ENCODE peak calls at places on chromosomes 3 and 15, in eight cellular contexts. H is heart left ventricle, M is fibroblast of pulmonary artery, Z is endothelial cell, F is left lung, V is astrocyte of the spinal cord, R is OCI-LY7, S is HFF-Myc. J is an unnamed sample.

GRCh38 chr3:38153986-38154608 is 11.2 kb upstream of the OXSR1 start:
- DNase-seq in F (no peak), R (no peak), H (no peak), S (no peak), M (peak; percentile 94), V (no peak), Z (no peak), J (no peak)

GRCh38 chr3:126304704-126305103 is 52.5 kb downstream of the KLF15 start:
- DNase-seq in R (no peak), S (no peak), F (no peak), Z (no peak), M (no peak), H (no peak), V (no peak), J (no peak)

GRCh38 chr3:126424751-126425150 is 30.0 kb downstream of the CFAP100 start:
- DNase-seq in S (no peak), R (no peak), F (no peak), V (no peak), M (no peak), H (no peak), Z (no peak), J (no peak)

GRCh38 chr15:29538110-29538509 is 268.5 kb upstream of the NSMCE3 start:
- DNase-seq in F (no peak), S (no peak), Z (no peak), R (no peak), H (no peak), V (no peak), M (peak; percentile 8), J (no peak)

GRCh38 chr15:52005748-52006701 is 13.0 kb upstream of the MAPK6 start:
- DNase-seq in F (no peak), S (no peak), V (peak; percentile 63), M (peak; percentile 70), Z (no peak), H (no peak), R (no peak), J (no peak)

GRCh38 chr3:162217603-162218002 is 721.0 kb downstream of the OTOL1 start:
- DNase-seq in M (no peak), F (no peak), R (no peak), V (peak; percentile 23), H (no peak), S (peak; percentile 6), Z (no peak), J (no peak)

GRCh38 chr3:135970500-135971116 is 5.1 kb downstream of the PPP2R3A start:
- DNase-seq in V (no peak), F (no peak), M (no peak), Z (no peak), H (no peak), R (no peak), S (no peak), J (no peak)

GRCh38 chr3:58622436-58622835 is 44.1 kb downstream of the FAM3D start:
- DNase-seq in H (no peak), Z (no peak), M (no peak), R (no peak), V (no peak), S (no peak), F (no peak), J (no peak)

GRCh38 chr3:111726788-111727305 is 131.7 kb upstream of the ZBED2 start:
- DNase-seq in S (no peak), V (no peak), R (no peak), H (no peak), M (no peak), F (no peak), Z (no peak), J (no peak)

GRCh38 chr15:26867199-26868007 is 541 bp downstream of the GABRA5 start:
- DNase-seq in R (no peak), F (peak; percentile 64), H (no peak), S (no peak), Z (peak; percentile 22), M (no peak), V (peak; percentile 1), J (no peak)

GRCh38 chr3:59001675-59002074 is 48.1 kb downstream of the CFAP20DC start:
- DNase-seq in Z (no peak), S (no peak), M (no peak), H (no peak), R (no peak), V (no peak), F (no peak), J (no peak)

GRCh38 chr3:169104541-169104940 is 559.0 kb downstream of the MECOM start:
- DNase-seq in H (no peak), M (peak; percentile 69), S (no peak), Z (no peak), F (no peak), R (no peak), V (peak; percentile 88), J (no peak)

GRCh38 chr3:11565072-11565471 is 78.6 kb downstream of the VGLL4 start:
- DNase-seq in V (no peak), M (no peak), F (no peak), Z (no peak), H (peak; percentile 81), S (no peak), R (no peak), J (no peak)

GRCh38 chr3:171824824-171825221 is 14.5 kb upstream of the PLD1 start:
- DNase-seq in M (peak; percentile 55), V (no peak), F (no peak), S (no peak), Z (no peak), H (no peak), R (no peak), J (no peak)

GRCh38 chr15:33963831-33964664 is 4.2 kb upstream of the CHRM5 start:
- DNase-seq in S (no peak), V (peak; percentile 26), F (no peak), R (peak; percentile 45), Z (no peak), H (no peak), M (peak; percentile 70), J (no peak)

DNA sequence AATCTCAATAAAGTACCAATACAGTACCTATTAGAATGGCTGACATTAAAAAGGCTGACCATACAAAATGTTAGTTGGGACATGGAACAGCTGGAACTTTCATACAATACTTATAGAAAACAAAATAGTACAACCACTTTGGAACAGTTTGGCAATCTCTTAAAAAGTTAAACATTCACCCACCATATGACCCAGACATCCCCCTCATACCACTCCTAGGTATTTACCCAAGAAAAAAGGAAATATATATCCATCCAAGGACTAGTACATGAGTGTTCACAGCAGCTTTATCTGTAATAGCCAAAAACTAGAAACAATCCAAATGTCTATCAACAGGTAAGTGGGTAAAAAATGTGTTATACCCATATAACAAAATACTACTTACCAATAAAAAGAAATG is 25.2 kb upstream of the ARF4 start:
- DNase-seq in F (no peak), S (no peak), R (no peak), Z (no peak), M (no peak), V (no peak), H (no peak), J (no peak)
- TF ChIP-seq CTCF in F (no peak), S (no peak), R (no peak), Z (no peak), M (no peak), V (no peak), H (no peak), J (no peak)

GRCh38 chr3:15819043-15819442 is 21.3 kb upstream of the ANKRD28 start:
- DNase-seq in Z (no peak), F (no peak), H (no peak), S (no peak), V (no peak), R (no peak), M (no peak), J (no peak)

GRCh38 chr3:15810702-15811101 is 12.9 kb upstream of the ANKRD28 start:
- DNase-seq in R (no peak), H (no peak), F (no peak), V (no peak), M (no peak), Z (no peak), S (no peak), J (no peak)

GRCh38 chr3:15819576-15819975 is 21.8 kb upstream of the ANKRD28 start:
- DNase-seq in F (no peak), Z (no peak), M (no peak), R (no peak), H (no peak), V (no peak), S (no peak), J (no peak)

GRCh38 chr3:15812183-15812582 is 14.4 kb upstream of the ANKRD28 start:
- DNase-seq in M (peak; percentile 69), Z (no peak), H (no peak), F (no peak), S (no peak), R (peak; percentile 26), V (peak; percentile 51), J (no peak)

DNA sequence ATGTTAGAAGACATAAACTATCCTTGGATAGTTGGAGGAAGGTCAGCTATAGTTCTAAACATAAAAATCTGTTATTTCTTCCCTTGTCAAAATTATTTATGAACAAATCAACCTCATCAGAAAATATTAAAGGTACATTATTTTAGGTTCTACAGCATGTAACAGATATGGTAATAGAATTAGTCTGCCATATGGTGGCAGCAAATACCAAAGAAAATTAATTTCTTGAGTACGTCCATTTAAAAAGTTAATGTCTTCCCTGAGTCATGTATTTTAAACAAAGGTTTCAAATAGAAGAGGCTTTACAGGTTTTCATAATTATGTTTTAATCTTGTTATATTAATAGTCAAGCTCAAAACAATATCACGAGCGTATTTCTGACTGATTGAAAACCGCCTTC is 17.9 kb upstream of the ANKRD28 start:
- DNase-seq in R (peak; percentile 59), V (peak; percentile 85), S (peak; percentile 42), H (no peak), M (peak; percentile 90), Z (no peak), F (no peak), J (no peak)
- TF ChIP-seq CTCF in R (peak; percentile 78), V (peak; percentile 21), S (no peak), H (peak; percentile 51), M (peak; percentile 34), Z (peak; percentile 45), F (peak; percentile 32), J (no peak)

DNA sequence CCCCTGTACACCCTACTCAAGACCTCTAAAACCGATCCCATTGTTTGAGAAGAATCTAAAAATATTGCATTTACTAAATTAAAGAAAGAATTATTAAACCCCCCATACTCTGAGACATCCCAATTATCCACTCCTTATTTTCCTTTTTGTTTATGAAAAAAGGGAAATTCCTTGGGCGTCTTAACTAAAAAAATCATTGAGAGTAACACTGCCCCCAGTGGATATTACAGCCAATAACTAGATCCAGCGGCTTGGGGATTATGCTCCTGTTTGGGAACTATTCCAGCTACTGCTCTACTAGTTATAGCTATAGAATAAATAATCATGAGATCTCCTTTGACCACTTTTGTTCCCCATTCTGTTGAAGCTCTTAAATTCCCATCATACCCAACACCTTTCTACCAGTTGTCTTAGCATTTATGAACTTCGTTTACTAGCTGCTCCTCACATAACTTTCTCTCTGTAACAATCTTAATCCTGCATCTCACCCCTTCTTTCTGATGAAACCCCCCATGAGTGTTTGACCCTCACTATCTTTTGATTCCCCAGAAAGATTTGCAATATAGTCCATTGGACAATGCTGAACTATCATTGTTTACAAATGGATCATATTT is 12.7 kb upstream of the CFAP91 start:
- DNase-seq in M (peak; percentile 54), R (peak; percentile 16), V (peak; percentile 46), H (no peak), S (no peak), F (no peak), Z (no peak), J (no peak)
- TF ChIP-seq CTCF in M (peak; percentile 54), R (peak; percentile 87), V (peak; percentile 51), H (peak; percentile 37), S (peak; percentile 51), F (peak; percentile 39), Z (peak; percentile 61), J (no peak)

GRCh38 chr3:63364909-63365308 is 86.8 kb downstream of the SYNPR start:
- DNase-seq in V (no peak), Z (peak; percentile 38), M (no peak), S (no peak), H (no peak), F (no peak), R (no peak), J (no peak)
- TF ChIP-seq CTCF in V (peak; percentile 38), Z (peak; percentile 48), M (peak; percentile 14), S (peak; percentile 18), H (no peak), F (no peak), R (peak; percentile 41), J (no peak)

J was measured in omental fat pad.